ENCODE peak calls at places on chromosomes 5 and 9, in six cellular contexts. X, S, D, L, P and Q are unnamed samples.

GRCh38 chr5:16578474-16578883 is 38.3 kb downstream of the RETREG1 start:
- DNase-seq in S (no peak), X (no peak), P (no peak), D (no peak), L (no peak), Q (no peak)

GRCh38 chr9:134335095-134335489 is 8.8 kb downstream of the RXRA start:
- DNase-seq in L (no peak), S (peak; percentile 46), X (no peak), D (no peak), P (no peak), Q (no peak)

GRCh38 chr9:121437891-121438290 is 61.8 kb downstream of the GGTA1 start:
- DNase-seq in X (no peak), D (no peak), L (no peak), S (no peak), P (no peak), Q (no peak)

GRCh38 chr9:35553670-35554543 is 51.2 kb upstream of the TESK1 start:
- DNase-seq in L (no peak), S (peak; percentile 86), X (peak; percentile 86), P (no peak), D (no peak), Q (no peak)

GRCh38 chr9:112115109-112115508 is 60.0 kb downstream of the SUSD1 start:
- DNase-seq in S (no peak), L (no peak), D (no peak), P (no peak), X (no peak), Q (no peak)

GRCh38 chr5:95069948-95070347 is 214.9 kb downstream of the MCTP1 start:
- DNase-seq in P (no peak), S (peak; percentile 3), D (no peak), X (no peak), L (no peak), Q (no peak)

GRCh38 chr9:68462004-68462775 is 78.5 kb downstream of the TMEM252 start:
- DNase-seq in S (peak; percentile 10), P (no peak), D (no peak), X (no peak), L (no peak), Q (no peak)

GRCh38 chr5:123180178-123180577 is 91.1 kb downstream of the PRDM6 start:
- DNase-seq in P (no peak), S (no peak), D (no peak), X (no peak), L (no peak), Q (no peak)

GRCh38 chr9:38436708-38437107 is 12.5 kb upstream of the IGFBPL1 start:
- DNase-seq in P (no peak), D (no peak), S (no peak), L (no peak), X (no peak), Q (no peak)

GRCh38 chr5:172692451-172692850 is 51.4 kb downstream of the NEURL1B start:
- DNase-seq in X (no peak), L (no peak), P (no peak), S (no peak), D (no peak), Q (no peak)

GRCh38 chr9:124126571-124127289 is 115.2 kb downstream of the LHX2 start:
- DNase-seq in P (no peak), S (peak; percentile 78), X (peak; percentile 87), D (peak; percentile 44), L (peak; percentile 80), Q (peak; percentile 74)

GRCh38 chr5:68037541-68037940 is 178.0 kb upstream of the PIK3R1 start:
- DNase-seq in D (no peak), S (no peak), L (no peak), X (no peak), P (no peak), Q (no peak)

GRCh38 chr5:116428966-116429365 is 145.7 kb downstream of the SEMA6A start:
- DNase-seq in L (no peak), D (no peak), S (no peak), X (no peak), P (no peak), Q (no peak)

GRCh38 chr5:147918101-147918500 is 11.8 kb upstream of the C5orf46 start:
- DNase-seq in S (no peak), P (no peak), L (no peak), X (no peak), D (no peak), Q (no peak)

GRCh38 chr5:66830636-66831035 is 234.4 kb downstream of the MAST4 start:
- DNase-seq in P (no peak), X (no peak), L (no peak), D (no peak), S (no peak), Q (no peak)

GRCh38 chr9:111029260-111029659 is 9.0 kb downstream of the LPAR1 start:
- DNase-seq in S (no peak), D (no peak), X (no peak), L (no peak), P (no peak), Q (no peak)

GRCh38 chr5:96196407-96196806 is 234.8 kb upstream of the ELL2 start:
- DNase-seq in D (no peak), X (no peak), P (no peak), L (no peak), S (no peak), Q (no peak)

GRCh38 chr5:139481122-139481533 is 1.4 kb downstream of the STING1 start:
- DNase-seq in X (peak; percentile 8), P (peak; percentile 75), D (no peak), S (no peak), L (no peak), Q (no peak)

GRCh38 chr5:138639326-138639725 is 64.1 kb upstream of the HSPA9 start:
- DNase-seq in D (no peak), X (no peak), P (no peak), S (no peak), L (no peak), Q (no peak)

GRCh38 chr5:90185897-90186468 is 223.6 kb downstream of the CETN3 start:
- DNase-seq in P (no peak), L (no peak), S (no peak), D (no peak), X (no peak), Q (no peak)

GRCh38 chr9:32550046-32550608 is 2.0 kb upstream of the SMIM27 start:
- DNase-seq in D (no peak), S (no peak), X (no peak), P (no peak), L (no peak), Q (no peak)

GRCh38 chr9:111974092-111974681 is 77.6 kb downstream of the UGCG start:
- DNase-seq in P (no peak), S (peak; percentile 68), D (no peak), X (no peak), L (no peak), Q (no peak)

GRCh38 chr5:1315709-1316587 is 21.1 kb upstream of the TERT start:
- DNase-seq in X (no peak), S (no peak), D (peak; percentile 32), L (no peak), P (peak; percentile 93), Q (no peak)

GRCh38 chr9:120735415-120736126 is 21.3 kb upstream of the MEGF9 start:
- DNase-seq in D (no peak), P (no peak), L (no peak), S (peak; percentile 23), X (no peak), Q (no peak)

GRCh38 chr5:61534481-61535267 is 202.6 kb downstream of the ZSWIM6 start:
- DNase-seq in S (no peak), L (no peak), X (no peak), P (no peak), D (no peak), Q (no peak)